ENCODE peak calls at places on chromosome 5, in five cellular contexts. J is AG09319, U is fibroblast of mammary gland, I is heart right ventricle, Y is epithelial cell of esophagus. P is an unnamed sample.

GRCh38 chr5:170307575-170308465 is 10.2 kb upstream of the LCP2 start:
- DNase-seq in J (no peak), U (peak), I (peak), Y (peak), P (no peak)

GRCh38 chr5:113022661-113023060 is 46.1 kb downstream of the DCP2 start:
- DNase-seq in J (no peak), U (no peak), I (no peak), Y (peak), P (no peak)

GRCh38 chr5:610744-611730 is 1.1 kb upstream of the CEP72 start:
- DNase-seq in J (no peak), U (no peak), I (no peak), Y (no peak), P (no peak)

GRCh38 chr5:101543780-101544179 is 640.7 kb upstream of the ST8SIA4 start:
- DNase-seq in J (no peak), U (peak), I (no peak), Y (peak), P (no peak)

GRCh38 chr5:1543398-1544293 is 19.9 kb upstream of the LPCAT1 start:
- DNase-seq in J (no peak), U (peak), I (no peak), Y (no peak), P (peak)

GRCh38 chr5:177356756-177357458 is 817 bp upstream of the RGS14 start:
- DNase-seq in J (no peak), U (no peak), I (no peak), Y (no peak), P (no peak)

GRCh38 chr5:97735209-97735608 is 552.2 kb upstream of the RIOK2 start:
- DNase-seq in J (peak), U (peak), I (no peak), Y (peak), P (no peak)

GRCh38 chr5:82413302-82414042 is 135.3 kb upstream of the RPS23 start:
- DNase-seq in J (peak), U (peak), I (no peak), Y (peak), P (no peak)

GRCh38 chr5:33336911-33337620 is 103.7 kb upstream of the TARS1 start:
- DNase-seq in J (no peak), U (peak), I (no peak), Y (peak), P (no peak)

GRCh38 chr5:72292411-72292810 is 27.6 kb downstream of the MRPS27 start:
- DNase-seq in J (no peak), U (no peak), I (no peak), Y (no peak), P (no peak)

GRCh38 chr5:68375540-68375939 is 160.0 kb downstream of the PIK3R1 start:
- DNase-seq in J (no peak), U (no peak), I (no peak), Y (peak), P (no peak)

GRCh38 chr5:144187699-144188294 is 17.1 kb downstream of the KCTD16 start:
- DNase-seq in J (peak), U (peak), I (peak), Y (peak), P (no peak)

GRCh38 chr5:169300468-169301385 is at the start of gene SLIT3:
- DNase-seq in J (peak), U (peak), I (peak), Y (peak), P (no peak)

GRCh38 chr5:136031713-136032112 is 2.9 kb downstream of the TGFBI start:
- DNase-seq in J (no peak), U (no peak), I (no peak), Y (no peak), P (no peak)

DNA sequence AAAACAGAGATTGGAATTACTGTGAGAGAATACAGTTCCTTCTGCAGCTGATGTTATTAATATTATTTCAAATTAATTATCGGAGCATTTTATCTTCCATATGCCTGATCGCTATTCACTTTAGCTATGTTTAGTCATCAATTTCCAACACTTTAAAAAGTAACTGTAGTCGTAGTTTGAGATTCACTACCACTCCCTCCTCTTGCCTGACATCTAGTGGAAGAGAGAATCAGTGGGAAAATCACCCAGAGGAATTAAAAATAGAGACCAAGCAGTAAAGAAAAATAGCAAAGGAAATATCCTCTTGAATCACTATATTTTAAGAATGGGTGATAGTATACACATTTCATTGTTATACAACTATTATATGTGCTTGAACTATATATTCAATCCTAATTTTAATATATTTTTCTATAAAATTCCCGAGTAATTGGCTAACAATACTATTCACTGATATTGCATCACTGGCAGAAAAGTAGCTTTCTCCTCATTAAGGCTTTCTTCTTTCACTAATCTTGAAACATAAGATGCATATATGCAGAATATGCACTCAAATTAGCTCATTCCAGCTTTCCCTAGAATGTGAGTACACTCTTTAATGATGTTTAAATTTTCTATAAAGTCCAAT is 708.7 kb downstream of the CDH9 start:
- DNase-seq in J (no peak), U (peak), I (no peak), Y (peak), P (no peak)
- TF ChIP-seq CTCF in J (no peak), U (peak), I (peak), Y (peak), P (peak)

GRCh38 chr5:174176511-174176910 is 131.0 kb downstream of the NSG2 start:
- DNase-seq in J (no peak), U (no peak), I (no peak), Y (no peak), P (no peak)

GRCh38 chr5:174173766-174174165 is 128.3 kb downstream of the NSG2 start:
- DNase-seq in J (no peak), U (no peak), I (no peak), Y (no peak), P (no peak)

GRCh38 chr5:174167080-174167910 is 121.8 kb downstream of the NSG2 start:
- DNase-seq in J (no peak), U (no peak), I (no peak), Y (no peak), P (no peak)

GRCh38 chr5:174175869-174176268 is 130.4 kb downstream of the NSG2 start:
- DNase-seq in J (no peak), U (no peak), I (no peak), Y (no peak), P (no peak)

DNA sequence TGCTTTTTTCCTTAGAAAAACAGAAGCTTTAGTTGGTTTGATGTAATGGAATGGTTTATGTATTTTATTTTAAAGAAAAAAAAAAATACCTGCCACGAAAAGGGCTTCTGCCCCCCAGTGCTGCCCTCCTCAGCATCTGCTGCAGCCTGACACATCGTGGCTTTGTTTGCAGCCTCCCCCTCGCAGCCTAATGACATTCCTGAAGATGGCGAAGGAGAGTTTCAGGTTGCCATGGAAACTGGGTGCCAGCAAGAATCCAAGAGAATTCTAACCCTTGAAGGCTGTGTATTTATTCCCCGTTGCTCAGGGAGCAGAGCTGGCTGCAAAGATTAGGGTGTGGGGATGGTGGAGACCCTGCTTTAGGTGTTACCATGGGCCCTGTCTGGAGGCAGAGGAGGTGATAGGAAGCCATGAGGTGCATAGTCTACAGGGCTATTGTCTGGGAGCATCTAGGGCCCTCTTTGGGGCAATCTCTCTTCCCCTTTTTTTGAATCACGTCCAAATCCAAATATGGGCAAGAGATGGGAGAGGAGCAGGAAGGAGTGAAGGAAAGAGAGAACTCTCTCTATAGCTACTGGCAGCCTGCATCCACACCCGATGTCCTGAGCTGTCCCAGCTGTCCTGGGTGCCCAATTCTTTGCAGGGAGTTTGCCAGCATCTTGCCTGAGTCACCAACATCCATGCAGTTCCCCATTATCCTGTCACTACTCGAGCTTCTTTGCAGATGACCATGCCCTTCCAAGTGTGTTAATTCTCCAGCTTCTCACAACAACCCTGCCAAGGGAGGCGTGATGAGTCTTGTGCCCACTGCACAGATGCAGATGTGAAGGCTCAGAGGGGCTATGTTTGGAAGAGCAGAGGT is 126.8 kb downstream of the NSG2 start:
- DNase-seq in J (no peak), U (no peak), I (no peak), Y (no peak), P (no peak)
- TF ChIP-seq CTCF in J (no peak), U (no peak), I (no peak), Y (no peak), P (no peak)

GRCh38 chr5:9339206-9339818 is 206.6 kb downstream of the SEMA5A start:
- DNase-seq in J (no peak), U (no peak), I (no peak), Y (no peak), P (no peak)
- TF ChIP-seq CTCF in J (peak), U (peak), I (peak), Y (peak), P (peak)

GRCh38 chr5:172904643-172905345 is 54.4 kb upstream of the RPL26L1 start:
- DNase-seq in J (no peak), U (peak), I (peak), Y (peak), P (no peak)

GRCh38 chr5:172906436-172906835 is 52.8 kb upstream of the RPL26L1 start:
- DNase-seq in J (no peak), U (peak), I (no peak), Y (no peak), P (no peak)

GRCh38 chr5:172904312-172904642 is 54.9 kb upstream of the RPL26L1 start:
- DNase-seq in J (no peak), U (no peak), I (no peak), Y (no peak), P (no peak)

GRCh38 chr5:172905771-172906170 is 53.5 kb upstream of the RPL26L1 start:
- DNase-seq in J (no peak), U (no peak), I (no peak), Y (peak), P (no peak)

DNA sequence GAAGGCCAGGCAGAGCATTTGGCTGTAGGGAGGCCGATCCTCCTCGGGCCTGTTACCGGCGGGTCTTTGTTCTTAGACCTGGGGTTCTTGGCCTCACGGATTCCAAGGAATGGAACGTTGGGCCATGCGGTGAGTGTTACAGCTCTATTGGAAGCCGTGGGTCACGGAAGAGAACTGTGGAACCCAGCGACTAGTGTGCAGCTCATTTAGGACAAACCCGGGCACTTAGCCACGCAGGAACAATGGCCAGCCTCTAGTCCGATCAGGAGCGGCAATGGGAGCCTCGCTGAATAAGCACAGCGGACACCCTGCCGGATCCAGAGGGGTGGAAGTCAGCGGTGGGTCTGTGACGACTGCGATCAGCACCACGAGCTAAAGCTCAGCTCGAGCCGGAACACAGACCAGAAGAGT is 53.9 kb upstream of the RPL26L1 start:
- DNase-seq in J (no peak), U (no peak), I (no peak), Y (no peak), P (no peak)
- TF ChIP-seq CTCF in J (no peak), U (no peak), I (no peak), Y (no peak), P (no peak)

GRCh38 chr5:28737682-28738081 is 1699.3 kb upstream of the CDH9 start:
- DNase-seq in J (no peak), U (no peak), I (no peak), Y (no peak), P (no peak)

GRCh38 chr5:28729067-28729466 is 1690.7 kb upstream of the CDH9 start:
- DNase-seq in J (no peak), U (no peak), I (no peak), Y (no peak), P (no peak)

DNA sequence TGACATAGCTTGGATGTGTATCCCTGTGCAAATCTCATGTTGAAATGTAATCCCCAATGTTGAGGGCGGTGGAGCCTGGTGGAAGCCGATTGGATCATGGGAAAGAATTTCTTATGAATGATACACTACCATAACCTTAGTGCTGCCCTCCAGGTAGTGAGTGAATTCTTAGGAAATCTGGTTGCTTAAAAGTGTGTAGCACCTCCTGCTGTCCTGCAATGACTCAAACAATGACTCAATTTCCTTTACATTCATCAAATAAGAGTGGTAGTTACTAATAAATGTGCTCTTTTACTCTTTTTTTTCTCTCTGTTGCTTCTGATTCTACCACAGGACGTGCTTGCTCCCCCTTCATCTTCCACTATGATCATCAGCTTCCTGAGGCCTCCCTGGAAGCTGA is 1696.0 kb upstream of the CDH9 start:
- DNase-seq in J (no peak), U (no peak), I (no peak), Y (peak), P (no peak)
- TF ChIP-seq CTCF in J (no peak), U (no peak), I (no peak), Y (peak), P (no peak)

GRCh38 chr5:133321833-133322420 is 270.1 kb downstream of the HSPA4 start:
- DNase-seq in J (no peak), U (no peak), I (no peak), Y (no peak), P (peak)

GRCh38 chr5:133321286-133321832 is 269.5 kb downstream of the HSPA4 start:
- DNase-seq in J (no peak), U (no peak), I (no peak), Y (no peak), P (peak)

GRCh38 chr5:133319244-133319643 is 267.4 kb downstream of the HSPA4 start:
- DNase-seq in J (no peak), U (no peak), I (no peak), Y (peak), P (no peak)

GRCh38 chr5:133317558-133317957 is 265.7 kb downstream of the HSPA4 start:
- DNase-seq in J (no peak), U (no peak), I (no peak), Y (no peak), P (no peak)

DNA sequence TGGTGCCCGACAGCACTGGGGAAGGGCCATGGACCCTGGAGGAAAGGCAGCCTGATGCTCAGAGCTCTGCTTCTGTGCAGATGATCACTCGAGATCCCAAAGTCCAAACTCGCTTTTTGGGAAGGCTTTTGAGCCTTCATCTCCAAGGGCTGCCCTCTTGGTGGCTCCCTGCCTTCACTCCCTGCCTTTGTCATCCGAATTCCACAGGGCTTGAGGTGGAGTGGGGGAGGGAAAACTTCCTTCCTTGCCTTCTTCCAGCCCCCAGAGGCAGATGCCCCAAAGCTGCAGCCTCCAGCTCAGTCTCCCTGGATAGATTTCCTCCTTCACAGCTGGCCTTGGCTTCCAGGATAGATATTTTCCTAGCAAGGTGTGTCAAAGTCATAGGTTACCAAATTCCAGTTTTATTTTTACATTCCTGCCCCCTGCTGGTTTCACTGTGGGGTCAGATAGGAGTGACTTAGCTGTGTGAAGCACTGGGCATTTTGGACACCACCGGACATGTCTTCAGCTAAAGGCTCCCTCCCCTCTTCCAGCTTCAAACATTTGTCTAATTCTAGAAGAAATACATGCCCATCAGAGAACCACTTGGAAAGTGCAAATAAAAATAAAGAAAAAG is 268.2 kb downstream of the HSPA4 start:
- DNase-seq in J (no peak), U (no peak), I (no peak), Y (peak), P (no peak)
- TF ChIP-seq CTCF in J (no peak), U (no peak), I (no peak), Y (peak), P (peak)

DNA sequence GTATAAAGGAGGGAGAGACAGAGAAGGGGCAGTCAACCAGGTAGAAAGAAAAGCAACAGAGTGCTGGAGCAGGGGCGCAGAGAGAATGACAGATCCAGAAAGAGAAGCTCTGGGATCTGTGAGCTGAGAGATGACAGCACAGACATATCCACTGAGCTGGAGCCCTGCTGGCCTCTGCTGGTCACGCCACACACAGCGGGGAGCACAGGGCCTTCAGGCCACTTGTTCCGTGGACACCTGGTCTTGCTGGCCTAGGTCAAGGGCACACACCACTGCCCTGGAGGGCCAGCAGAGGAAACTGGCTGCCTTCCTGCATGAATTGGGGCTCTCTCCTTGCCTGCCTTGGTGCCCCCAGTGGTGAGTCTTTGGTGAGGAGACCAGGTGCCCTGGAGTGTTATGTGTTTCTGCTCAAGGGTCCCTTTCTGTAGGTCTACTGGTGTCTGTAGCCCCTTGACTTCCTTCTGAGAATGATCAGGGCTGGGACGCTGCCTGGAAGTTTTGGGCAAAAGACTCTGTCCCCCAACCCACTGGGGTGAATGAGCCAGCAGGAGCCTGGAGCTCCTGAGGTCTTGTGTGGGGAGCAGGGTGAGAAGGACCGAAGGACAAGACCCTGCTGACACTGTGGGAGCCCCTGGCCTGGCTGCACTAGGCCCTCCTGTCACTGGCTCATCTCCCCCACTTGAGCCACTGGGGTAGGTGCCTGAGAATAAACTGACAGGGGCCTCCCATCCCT is 59.2 kb upstream of the ADAMTS2 start:
- DNase-seq in J (no peak), U (peak), I (no peak), Y (no peak), P (peak)
- TF ChIP-seq CTCF in J (peak), U (peak), I (peak), Y (no peak), P (peak)